ENCODE peak calls at places on chromosome 4, in six cellular contexts. I is IMR-90; N is stimulated activated CD4-positive, alpha-beta T cell treated with anti-CD3 and anti-CD28 coated beads, Interleukin-2, amount 100 ng/mL, for 24 hours; G is endothelial cell; M is NCI-H1105 treated with DMSO at 0.1 percent for 48 hours; U is ELR. T is an unnamed sample.

GRCh38 chr4:12729384-12729783 is 754.8 kb downstream of the RAB28 start:
- DNase-seq in I (peak; percentile 15), N (no peak), G (no peak), M (peak; percentile 14), U (peak; percentile 20), T (no peak)

GRCh38 chr4:111961806-111962205 is 183.4 kb upstream of the FAM241A start:
- DNase-seq in I (no peak), N (no peak), G (no peak), M (no peak), U (peak; percentile 86), T (peak; percentile 21)

GRCh38 chr4:168449740-168450442 is 30.4 kb downstream of the DDX60L start:
- DNase-seq in I (peak; percentile 83), N (no peak), G (no peak), M (no peak), U (peak; percentile 89), T (peak; percentile 40)

GRCh38 chr4:99934891-99935290 is 11.5 kb downstream of the DNAJB14 start:
- DNase-seq in I (peak; percentile 19), N (no peak), G (no peak), M (no peak), U (peak; percentile 37), T (no peak)

GRCh38 chr4:3756343-3757059 is 9.7 kb upstream of the ADRA2C start:
- DNase-seq in I (no peak), N (no peak), G (no peak), M (no peak), U (no peak), T (no peak)

GRCh38 chr4:76007089-76007559 is at the start of gene CXCL9:
- DNase-seq in I (no peak), N (no peak), G (no peak), M (no peak), U (no peak), T (peak; percentile 69)

GRCh38 chr4:79897174-79897573 is 175.9 kb downstream of the ANTXR2 start:
- DNase-seq in I (no peak), N (no peak), G (no peak), M (no peak), U (no peak), T (no peak)

GRCh38 chr4:116839826-116840225 is 245.6 kb downstream of the TRAM1L1 start:
- DNase-seq in I (no peak), N (no peak), G (no peak), M (no peak), U (peak; percentile 32), T (no peak)

GRCh38 chr4:30256105-30256828 is 463.9 kb upstream of the PCDH7 start:
- DNase-seq in I (no peak), N (no peak), G (no peak), M (peak; percentile 18), U (peak; percentile 15), T (no peak)

GRCh38 chr4:95510145-95510544 is 38.6 kb downstream of the UNC5C start:
- DNase-seq in I (peak; percentile 13), N (no peak), G (no peak), M (peak; percentile 7), U (peak; percentile 3), T (peak; percentile 22)

GRCh38 chr4:1447676-1448588 is 41.7 kb upstream of the NKX1-1 start:
- DNase-seq in I (no peak), N (no peak), G (no peak), M (no peak), U (no peak), T (no peak)

GRCh38 chr4:138310991-138311390 is 68.8 kb upstream of the SLC7A11 start:
- DNase-seq in I (peak; percentile 62), N (no peak), G (no peak), M (no peak), U (peak; percentile 57), T (peak; percentile 42)

T was measured in mammary epithelial cell.